ENCODE peak calls at places on chromosome 6, in seven cellular contexts. D, W, N, E, K, H and T are unnamed samples.

GRCh38 chr6:111861321-111861938 is 11.8 kb downstream of the FYN start:
- DNase-seq in D (no peak), W (no peak), H (no peak), E (no peak), K (no peak), N (no peak), T (no peak)

GRCh38 chr6:22727709-22728108 is 158.3 kb downstream of the HDGFL1 start:
- DNase-seq in W (no peak), N (no peak), E (no peak), K (no peak), H (no peak), D (peak), T (no peak)

GRCh38 chr6:117573006-117573680 is 29.2 kb downstream of the GOPC start:
- DNase-seq in E (no peak), K (no peak), W (no peak), N (no peak), D (no peak), H (no peak), T (no peak)

GRCh38 chr6:8103726-8104125 is 1.4 kb upstream of the EEF1E1 start:
- DNase-seq in N (no peak), H (no peak), E (no peak), D (no peak), K (no peak), W (no peak), T (no peak)

GRCh38 chr6:13101409-13101808 is 226.9 kb downstream of the TBC1D7 start:
- DNase-seq in H (no peak), W (no peak), K (no peak), E (no peak), N (no peak), D (no peak), T (no peak)

GRCh38 chr6:157281570-157281969 is 41.7 kb downstream of the TMEM242 start:
- DNase-seq in W (no peak), K (no peak), E (peak), D (no peak), N (no peak), H (no peak), T (no peak)

GRCh38 chr6:15359335-15359862 is 113.5 kb downstream of the JARID2 start:
- DNase-seq in H (no peak), N (no peak), D (peak), K (no peak), W (no peak), E (no peak), T (no peak)

GRCh38 chr6:6736753-6737654 is 148.5 kb downstream of the LY86 start:
- DNase-seq in N (no peak), K (peak), D (no peak), H (no peak), E (no peak), W (peak), T (no peak)

GRCh38 chr6:138550346-138550767 is 51.1 kb upstream of the NHSL1 start:
- DNase-seq in D (no peak), H (no peak), E (no peak), W (no peak), N (no peak), K (no peak), T (no peak)

GRCh38 chr6:1864496-1864895 is 254.8 kb downstream of the FOXC1 start:
- DNase-seq in W (no peak), K (peak), E (no peak), H (no peak), D (no peak), N (no peak), T (no peak)

GRCh38 chr6:143747347-143747842 is 69.6 kb downstream of the PHACTR2 start:
- DNase-seq in W (no peak), K (no peak), H (no peak), N (no peak), E (no peak), D (no peak), T (no peak)

GRCh38 chr6:15879372-15880261 is 216.8 kb upstream of the DTNBP1 start:
- DNase-seq in E (peak), D (no peak), W (peak), K (peak), N (peak), H (no peak), T (no peak)

GRCh38 chr6:158978752-158979151 is 21.2 kb downstream of the RSPH3 start:
- DNase-seq in D (no peak), W (peak), E (no peak), K (no peak), H (no peak), N (no peak), T (no peak)

GRCh38 chr6:108250240-108250866 is 10.5 kb downstream of the SNX3 start:
- DNase-seq in K (no peak), E (no peak), D (no peak), W (no peak), N (no peak), H (no peak), T (no peak)

GRCh38 chr6:27604986-27605385 is 132.1 kb upstream of the ZNF184 start:
- DNase-seq in N (no peak), E (no peak), H (no peak), D (no peak), K (no peak), W (peak), T (no peak)

GRCh38 chr6:113565306-113565705 is 291.8 kb upstream of the MARCKS start:
- DNase-seq in N (no peak), K (no peak), W (no peak), D (no peak), H (no peak), E (no peak), T (no peak)

GRCh38 chr6:5950448-5950847 is 56.3 kb downstream of the NRN1 start:
- DNase-seq in K (no peak), H (no peak), E (no peak), N (no peak), D (no peak), W (peak), T (no peak)

GRCh38 chr6:107561325-107561724 is 71.4 kb downstream of the SOBP start:
- DNase-seq in D (no peak), W (peak), K (no peak), H (no peak), E (no peak), N (no peak), T (peak)

GRCh38 chr6:132768051-132768517 is 10.4 kb upstream of the VNN2 start:
- DNase-seq in D (no peak), K (no peak), W (peak), H (peak), N (peak), E (peak), T (no peak)

GRCh38 chr6:51737580-51738360 is 349.6 kb downstream of the PKHD1 start:
- DNase-seq in W (no peak), E (no peak), N (no peak), K (no peak), H (no peak), D (no peak), T (no peak)

GRCh38 chr6:98657764-98658163 is 176.6 kb upstream of the POU3F2 start:
- DNase-seq in K (no peak), N (no peak), H (no peak), D (peak), W (peak), E (peak), T (peak)

GRCh38 chr6:28841290-28841689 is 82.5 kb downstream of the TRIM27 start:
- DNase-seq in D (no peak), W (no peak), E (no peak), K (no peak), H (no peak), N (no peak), T (no peak)

GRCh38 chr6:73790572-73790971 is 94.6 kb downstream of the CD109 start:
- DNase-seq in W (no peak), N (no peak), D (no peak), K (no peak), H (no peak), E (no peak), T (no peak)

GRCh38 chr6:159935633-159936032 is 33.2 kb upstream of the IGF2R start:
- DNase-seq in E (no peak), W (no peak), H (no peak), D (no peak), N (no peak), K (no peak), T (no peak)